ENCODE peak calls at places on chromosomes 7 and 10, in five cellular contexts. B, Y, I, L and N are unnamed samples.

GRCh38 chr10:20892796-20893195 is 4.3 kb downstream of the NEBL start:
- DNase-seq in B (no peak), Y (no peak), I (no peak), L (no peak), N (no peak)

GRCh38 chr7:20219446-20220292 is 2.5 kb upstream of the MACC1 start:
- DNase-seq in B (no peak), Y (peak; percentile 99), I (no peak), L (peak; percentile 92), N (peak; percentile 95)

GRCh38 chr7:30197438-30197837 is 62.7 kb downstream of the MTURN start:
- DNase-seq in B (no peak), Y (no peak), I (no peak), L (no peak), N (no peak)

GRCh38 chr7:5629941-5630340 is 151.5 kb downstream of the RNF216 start:
- DNase-seq in B (no peak), Y (no peak), I (peak; percentile 15), L (peak; percentile 58), N (no peak)

GRCh38 chr10:131762789-131763696 is 137.8 kb upstream of the PPP2R2D start:
- DNase-seq in B (no peak), Y (no peak), I (no peak), L (no peak), N (no peak)

GRCh38 chr10:71302874-71303568 is 16.0 kb upstream of the SLC29A3 start:
- DNase-seq in B (peak; percentile 50), Y (peak; percentile 61), I (no peak), L (no peak), N (peak; percentile 83)

GRCh38 chr7:78576196-78576595 is 777.6 kb downstream of the PHTF2 start:
- DNase-seq in B (no peak), Y (no peak), I (no peak), L (no peak), N (no peak)

GRCh38 chr10:73877533-73878160 is 3.3 kb upstream of the CAMK2G start:
- DNase-seq in B (no peak), Y (no peak), I (no peak), L (no peak), N (no peak)

GRCh38 chr7:91892099-91892788 is 11.7 kb upstream of the MTERF1 start:
- DNase-seq in B (no peak), Y (no peak), I (no peak), L (no peak), N (no peak)

GRCh38 chr10:52276163-52276562 is 37.9 kb upstream of the DKK1 start:
- DNase-seq in B (no peak), Y (no peak), I (no peak), L (no peak), N (no peak)

GRCh38 chr10:3412646-3413045 is 240.1 kb upstream of the PITRM1 start:
- DNase-seq in B (no peak), Y (no peak), I (no peak), L (peak; percentile 68), N (no peak)

GRCh38 chr7:141562972-141563371 is 11.8 kb downstream of the AGK start:
- DNase-seq in B (no peak), Y (no peak), I (no peak), L (no peak), N (no peak)

GRCh38 chr10:99431190-99431549 is 746 bp upstream of the GOT1 start:
- DNase-seq in B (no peak), Y (peak; percentile 24), I (no peak), L (peak; percentile 90), N (peak; percentile 67)

GRCh38 chr10:49457686-49458085 is 61.8 kb upstream of the DRGX start:
- DNase-seq in B (no peak), Y (no peak), I (no peak), L (no peak), N (no peak)

GRCh38 chr10:117543999-117544728 is 1.6 kb downstream of the EMX2 start:
- DNase-seq in B (no peak), Y (no peak), I (no peak), L (no peak), N (no peak)

GRCh38 chr10:6956562-6956961 is 376.5 kb upstream of the PRKCQ start:
- DNase-seq in B (no peak), Y (no peak), I (no peak), L (no peak), N (no peak)

GRCh38 chr7:47329320-47329926 is 252.5 kb downstream of the TNS3 start:
- DNase-seq in B (peak; percentile 62), Y (no peak), I (no peak), L (peak; percentile 85), N (no peak)

GRCh38 chr7:2010101-2010500 is 222.6 kb downstream of the MAD1L1 start:
- DNase-seq in B (no peak), Y (no peak), I (no peak), L (peak; percentile 58), N (no peak)

GRCh38 chr10:47340613-47341170 is 7.5 kb upstream of the RBP3 start:
- DNase-seq in B (peak; percentile 43), Y (peak; percentile 5), I (peak; percentile 59), L (peak; percentile 83), N (peak; percentile 79)

GRCh38 chr10:113704637-113705343 is 25.1 kb downstream of the CASP7 start:
- DNase-seq in B (peak; percentile 59), Y (peak; percentile 11), I (no peak), L (no peak), N (peak; percentile 80)

GRCh38 chr7:140019172-140019571 is 43.6 kb downstream of the PARP12 start:
- DNase-seq in B (no peak), Y (no peak), I (no peak), L (peak; percentile 54), N (no peak)

GRCh38 chr7:88153378-88153777 is 66.5 kb downstream of the SRI start:
- DNase-seq in B (no peak), Y (no peak), I (no peak), L (no peak), N (no peak)

GRCh38 chr7:1555046-1555812 is 776 bp downstream of the TMEM184A start:
- DNase-seq in B (no peak), Y (peak; percentile 61), I (no peak), L (no peak), N (no peak)

GRCh38 chr10:61834519-61834918 is 67.0 kb upstream of the ARID5B start:
- DNase-seq in B (no peak), Y (no peak), I (no peak), L (no peak), N (no peak)

GRCh38 chr10:117684673-117685211 is 142.2 kb downstream of the EMX2 start:
- DNase-seq in B (no peak), Y (no peak), I (no peak), L (no peak), N (no peak)

GRCh38 chr7:106730021-106730420 is 69.1 kb upstream of the CCDC71L start:
- DNase-seq in B (no peak), Y (no peak), I (no peak), L (no peak), N (no peak)

GRCh38 chr10:104766341-104766740 is 125.3 kb downstream of the SORCS3 start:
- DNase-seq in B (no peak), Y (no peak), I (no peak), L (no peak), N (no peak)